ENCODE peak calls at places on chromosome 1, in four cellular contexts. C, X, A and Z are unnamed samples.

GRCh38 chr1:27049607-27050006 is 37.0 kb upstream of the TENT5B start:
- DNase-seq in C (no peak), X (no peak), A (no peak), Z (no peak)

GRCh38 chr1:63119575-63120155 is 202.7 kb upstream of the FOXD3 start:
- DNase-seq in C (no peak), X (no peak), A (no peak), Z (peak)

GRCh38 chr1:151145158-151146071 is 1.0 kb downstream of the SEMA6C start:
- DNase-seq in C (no peak), X (no peak), A (peak), Z (no peak)

GRCh38 chr1:200040516-200041138 is 13.1 kb downstream of the NR5A2 start:
- DNase-seq in C (peak), X (peak), A (no peak), Z (no peak)

GRCh38 chr1:230047114-230047865 is 19.7 kb upstream of the GALNT2 start:
- DNase-seq in C (peak), X (no peak), A (no peak), Z (no peak)

GRCh38 chr1:62237361-62237760 is 42.7 kb downstream of the L1TD1 start:
- DNase-seq in C (no peak), X (no peak), A (no peak), Z (no peak)

GRCh38 chr1:153760440-153760839 is 14.8 kb upstream of the SLC27A3 start:
- DNase-seq in C (no peak), X (no peak), A (no peak), Z (no peak)

GRCh38 chr1:101200513-101200912 is 36.3 kb upstream of the S1PR1 start:
- DNase-seq in C (peak), X (no peak), A (no peak), Z (peak)

GRCh38 chr1:52288286-52288685 is 77.7 kb downstream of the CC2D1B start:
- DNase-seq in C (peak), X (no peak), A (no peak), Z (no peak)

GRCh38 chr1:60747321-60747720 is 335.0 kb upstream of the NFIA start:
- DNase-seq in C (no peak), X (no peak), A (no peak), Z (no peak)

GRCh38 chr1:228734881-228735801 is at the start of gene RHOU:
- DNase-seq in C (peak), X (peak), A (peak), Z (no peak)

GRCh38 chr1:109667452-109668122 is at the start of gene GSTM2:
- DNase-seq in C (peak), X (peak), A (peak), Z (peak)

GRCh38 chr1:9278114-9278513 is 14.6 kb upstream of the SPSB1 start:
- DNase-seq in C (no peak), X (no peak), A (no peak), Z (no peak)

GRCh38 chr1:47650205-47650604 is 212.4 kb downstream of the FOXD2 start:
- DNase-seq in C (peak), X (peak), A (no peak), Z (peak)

GRCh38 chr1:154567386-154568164 is at the start of gene CHRNB2:
- DNase-seq in C (peak), X (peak), A (peak), Z (no peak)

GRCh38 chr1:43987159-43988022 is 4.0 kb upstream of the CCDC24 start:
- DNase-seq in C (no peak), X (no peak), A (no peak), Z (no peak)

GRCh38 chr1:83960669-83961277 is 38.2 kb downstream of the TTLL7 start:
- DNase-seq in C (no peak), X (no peak), A (no peak), Z (no peak)

GRCh38 chr1:32816676-32817158 is 441 bp downstream of the YARS1 start:
- DNase-seq in C (peak), X (peak), A (no peak), Z (no peak)

GRCh38 chr1:10832703-10833102 is 36.3 kb upstream of the CASZ1 start:
- DNase-seq in C (no peak), X (no peak), A (no peak), Z (no peak)
- TF ChIP-seq CTCF in C (no peak), X (no peak), A (no peak), Z (no peak)

GRCh38 chr1:71196685-71197084 is 115.8 kb upstream of the ZRANB2 start:
- DNase-seq in C (no peak), X (peak), A (no peak), Z (no peak)
- TF ChIP-seq CTCF in C (peak), X (no peak), A (peak), Z (peak)

GRCh38 chr1:36397378-36398230 is at the start of gene LSM10:
- DNase-seq in C (peak), X (peak), A (peak), Z (peak)

GRCh38 chr1:36397083-36397377 is 678 bp downstream of the LSM10 start:
- DNase-seq in C (no peak), X (no peak), A (no peak), Z (no peak)

GRCh38 chr1:36393686-36394085 is 4.0 kb downstream of the LSM10 start:
- DNase-seq in C (no peak), X (no peak), A (no peak), Z (no peak)

GRCh38 chr1:36398370-36398977 is 766 bp upstream of the LSM10 start:
- DNase-seq in C (no peak), X (no peak), A (no peak), Z (no peak)

DNA sequence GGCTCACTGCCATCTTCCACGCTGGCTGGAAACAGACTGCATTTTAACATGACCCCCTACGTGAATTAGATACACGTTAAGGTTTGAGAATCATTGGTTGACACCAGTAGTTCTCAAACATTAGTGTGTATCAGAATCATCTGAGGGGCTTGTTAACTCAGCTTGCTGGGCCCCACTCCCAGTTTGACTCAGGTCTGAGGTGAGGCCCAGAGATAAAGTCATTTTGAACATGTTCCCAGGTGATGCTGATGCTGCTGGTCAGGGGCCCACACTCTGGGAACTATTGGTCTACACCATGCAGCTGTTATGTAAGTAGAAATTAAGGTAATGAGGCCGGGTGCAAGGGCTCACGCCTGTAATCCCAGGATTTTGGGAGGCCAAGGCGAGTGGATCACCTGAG is 1.3 kb downstream of the LSM10 start:
- DNase-seq in C (no peak), X (no peak), A (no peak), Z (no peak)
- TF ChIP-seq CTCF in C (no peak), X (no peak), A (no peak), Z (no peak)

DNA sequence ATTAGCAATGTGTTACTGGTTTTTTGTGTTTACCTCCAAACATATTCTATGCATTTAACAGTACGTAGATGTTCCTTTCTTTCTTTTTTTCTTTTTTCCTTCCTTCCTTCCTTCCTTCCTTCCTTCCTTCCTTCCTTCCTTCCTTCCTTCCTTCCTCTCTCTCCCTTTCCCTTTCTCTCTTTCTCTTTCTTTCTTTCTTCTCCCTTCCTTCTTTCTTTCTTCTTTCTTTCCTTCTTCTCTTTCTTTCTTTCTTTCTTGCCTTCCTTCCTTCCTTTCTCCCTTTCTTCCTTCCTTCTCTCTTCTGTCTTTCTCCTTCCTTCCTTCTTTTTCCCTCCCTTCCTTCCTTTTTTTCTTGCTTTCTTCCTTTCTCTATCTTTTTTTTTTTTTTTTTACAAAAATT is 46.2 kb upstream of the GNG12 start:
- DNase-seq in C (no peak), X (no peak), A (no peak), Z (no peak)
- TF ChIP-seq CTCF in C (no peak), X (no peak), A (no peak), Z (no peak)

DNA sequence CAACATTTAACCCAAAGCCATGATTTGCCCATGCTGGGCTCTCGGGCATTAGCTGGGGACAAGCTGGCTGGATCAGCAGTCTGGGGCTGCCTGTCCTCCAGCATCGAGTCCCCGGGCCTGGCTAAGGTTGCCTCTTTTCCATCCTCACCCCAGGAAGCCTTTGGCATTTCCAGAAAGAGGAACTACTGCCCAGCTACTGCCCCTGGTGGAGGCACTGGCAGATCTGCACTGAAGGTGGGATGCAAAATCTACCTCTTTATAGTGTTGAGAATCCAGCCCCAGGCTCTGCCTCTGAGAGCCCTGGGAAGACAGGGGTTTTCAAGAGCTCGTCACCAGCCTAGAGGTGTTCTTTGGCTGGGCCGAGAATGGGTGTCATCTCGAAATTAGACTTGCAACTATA is 635.9 kb downstream of the MATN1 start:
- DNase-seq in C (peak), X (no peak), A (no peak), Z (no peak)
- TF ChIP-seq CTCF in C (no peak), X (no peak), A (peak), Z (peak)

DNA sequence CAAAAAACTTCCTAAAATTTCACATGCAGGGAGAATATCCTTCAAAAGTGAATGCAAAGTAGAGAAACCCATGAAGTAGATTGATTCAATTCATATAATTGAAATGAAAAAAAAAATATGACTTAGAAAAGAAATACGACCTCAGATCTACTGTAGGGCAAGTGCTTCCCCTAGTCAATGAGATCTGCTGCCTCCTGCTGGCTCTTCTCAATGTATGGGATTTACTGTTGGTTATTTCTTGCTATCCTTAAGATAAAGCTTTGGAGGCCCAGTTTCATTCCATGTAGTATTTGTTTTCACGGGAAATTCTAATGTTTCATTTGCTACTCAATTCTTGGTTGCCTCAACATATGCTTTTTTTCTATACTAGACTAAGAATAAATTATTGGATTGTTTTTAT is 46.2 kb downstream of the ZNF648 start:
- DNase-seq in C (peak), X (no peak), A (no peak), Z (no peak)
- TF ChIP-seq CTCF in C (peak), X (no peak), A (peak), Z (no peak)